ENCODE peak calls at places on chromosomes 5 and 9, in four cellular contexts. S is Panc1, C is HepG2, M is HCT116. Q is an unnamed sample.

GRCh38 chr9:36572515-36573418 is at the start of gene MELK:
- DNase-seq in S (no peak), C (peak; percentile 71), M (peak; percentile 48), Q (peak; percentile 93)

GRCh38 chr5:83368317-83368716 is 103.2 kb upstream of the VCAN start:
- DNase-seq in S (no peak), C (no peak), M (peak; percentile 26), Q (no peak)

GRCh38 chr5:53031695-53032096 is 42.5 kb downstream of the ITGA2 start:
- DNase-seq in S (no peak), C (peak; percentile 89), M (peak; percentile 27), Q (no peak)

GRCh38 chr5:74866653-74867162 is 521 bp upstream of the FAM169A start:
- DNase-seq in S (no peak), C (peak; percentile 89), M (no peak), Q (no peak)

GRCh38 chr5:177479774-177480173 is 6.3 kb upstream of the DBN1 start:
- DNase-seq in S (no peak), C (no peak), M (no peak), Q (no peak)

GRCh38 chr5:74765929-74766328 is 988 bp downstream of the GFM2 start:
- DNase-seq in S (no peak), C (no peak), M (no peak), Q (no peak)

GRCh38 chr9:89815903-89816573 is 211.2 kb downstream of the GADD45G start:
- DNase-seq in S (no peak), C (no peak), M (no peak), Q (no peak)

GRCh38 chr5:150277043-150277442 is 12.5 kb downstream of the CAMK2A start:
- DNase-seq in S (no peak), C (no peak), M (no peak), Q (no peak)

GRCh38 chr9:16202913-16203734 is 650.3 kb downstream of the CCDC171 start:
- DNase-seq in S (no peak), C (no peak), M (no peak), Q (no peak)

GRCh38 chr9:18459958-18460584 is 13.9 kb upstream of the ADAMTSL1 start:
- DNase-seq in S (no peak), C (no peak), M (no peak), Q (no peak)

GRCh38 chr9:96450613-96451544 is 910 bp downstream of the HABP4 start:
- DNase-seq in S (no peak), C (peak; percentile 25), M (no peak), Q (no peak)

GRCh38 chr9:91948423-91949292 is 1.4 kb downstream of the ROR2 start:
- DNase-seq in S (no peak), C (no peak), M (peak; percentile 65), Q (peak; percentile 84)

GRCh38 chr5:80124519-80124918 is 89.4 kb downstream of the THBS4 start:
- DNase-seq in S (no peak), C (no peak), M (no peak), Q (no peak)

GRCh38 chr5:164090358-164090757 is 584.9 kb downstream of the MAT2B start:
- DNase-seq in S (no peak), C (no peak), M (no peak), Q (no peak)

GRCh38 chr5:31983851-31984250 is 190.3 kb downstream of the GOLPH3 start:
- DNase-seq in S (no peak), C (no peak), M (no peak), Q (no peak)

GRCh38 chr5:139501376-139501775 is 18.8 kb upstream of the STING1 start:
- DNase-seq in S (no peak), C (no peak), M (no peak), Q (no peak)

GRCh38 chr9:76764138-76764537 is at the start of gene PCA3:
- DNase-seq in S (no peak), C (no peak), M (no peak), Q (no peak)

GRCh38 chr9:132743886-132744544 is 73.8 kb downstream of the GTF3C4 start:
- DNase-seq in S (no peak), C (no peak), M (no peak), Q (no peak)

GRCh38 chr5:54401515-54401914 is 54.0 kb upstream of the HSPB3 start:
- DNase-seq in S (no peak), C (no peak), M (no peak), Q (no peak)
- TF ChIP-seq TCF7L2 in S (no peak), C (no peak), M (no peak), Q (no peak)

DNA sequence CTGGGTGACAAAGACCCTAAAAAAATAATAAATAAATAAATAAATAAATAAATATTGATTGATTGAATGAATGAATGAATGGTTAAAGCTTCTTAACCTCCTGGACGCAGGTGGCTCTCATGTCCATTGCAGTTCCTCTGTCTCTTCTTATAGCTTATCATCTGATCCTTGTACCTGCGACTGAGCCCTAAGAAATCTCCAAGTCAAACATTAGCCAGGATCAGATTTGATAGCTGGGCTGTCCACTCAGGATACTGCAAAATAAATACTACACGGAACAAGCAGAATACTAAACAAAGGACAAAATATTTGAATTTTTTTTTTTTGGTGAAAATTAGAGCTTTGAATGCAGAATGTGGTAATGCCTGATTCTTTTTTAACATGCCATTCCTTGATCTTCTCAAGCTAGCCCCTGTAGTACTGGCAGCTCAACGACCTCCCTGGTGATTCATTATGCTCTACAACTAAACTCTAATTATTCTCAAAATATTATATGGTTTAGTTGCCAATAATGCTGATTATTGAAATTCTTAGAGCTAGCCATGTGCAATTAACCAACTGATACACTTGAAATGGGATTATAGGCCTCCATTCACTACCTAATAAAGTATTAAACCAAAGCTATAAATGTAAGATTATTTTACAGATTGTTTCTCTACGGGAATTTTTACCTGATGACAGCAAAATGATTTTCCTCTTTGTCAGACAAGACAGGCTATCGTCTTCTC is 9.9 kb upstream of the TMEM245 start:
- DNase-seq in S (no peak), C (peak; percentile 28), M (no peak), Q (no peak)
- TF ChIP-seq TCF7L2 in S (no peak), C (no peak), M (no peak), Q (no peak)

GRCh38 chr5:17218353-17219005 is 1.0 kb downstream of the BASP1 start:
- DNase-seq in S (no peak), C (no peak), M (no peak), Q (no peak)

GRCh38 chr5:17217421-17218352 is at the start of gene BASP1:
- DNase-seq in S (no peak), C (no peak), M (no peak), Q (no peak)

GRCh38 chr5:17213938-17214337 is 3.5 kb upstream of the BASP1 start:
- DNase-seq in S (no peak), C (no peak), M (no peak), Q (no peak)

GRCh38 chr5:17216974-17217325 is 481 bp upstream of the BASP1 start:
- DNase-seq in S (no peak), C (no peak), M (no peak), Q (no peak)

DNA sequence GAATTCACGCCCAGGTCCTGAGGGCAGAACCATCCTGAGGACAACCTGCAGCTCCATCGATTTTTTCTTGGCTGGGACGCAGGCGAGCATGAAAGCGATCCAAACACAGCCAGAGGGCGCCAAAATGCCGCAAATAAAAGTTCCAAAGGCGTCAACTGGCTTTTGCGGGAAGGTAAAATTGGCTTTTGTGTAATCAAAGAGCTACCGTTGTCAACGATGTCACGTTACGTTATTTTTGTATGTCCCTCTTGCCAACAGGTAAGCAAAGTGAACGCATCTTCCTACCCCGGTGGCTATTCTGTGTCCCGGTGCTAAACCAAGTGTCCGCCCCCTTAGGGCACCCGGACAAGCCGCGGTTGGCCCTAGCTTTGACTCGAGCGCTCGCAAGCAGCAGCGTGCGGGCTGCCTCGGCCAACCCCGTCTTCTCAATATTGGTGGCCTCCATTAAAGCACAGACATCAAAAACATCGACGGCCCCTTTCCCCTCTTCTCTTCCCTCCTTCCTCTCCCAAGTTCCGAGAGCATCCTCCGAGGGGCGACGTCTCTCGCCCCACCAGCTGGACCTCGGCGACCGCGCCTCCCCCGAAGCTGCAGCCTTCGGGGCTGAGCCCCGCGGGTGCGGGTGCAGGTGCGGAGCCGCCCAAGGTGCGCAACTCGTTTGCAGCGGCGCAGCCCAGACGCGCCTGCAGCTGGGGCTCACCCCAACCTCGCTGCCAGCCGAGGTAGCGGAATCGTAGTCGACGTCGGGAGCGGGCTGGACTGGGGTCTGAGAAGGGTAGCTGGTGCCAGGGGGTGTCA is 1.1 kb upstream of the BASP1 start:
- DNase-seq in S (peak; percentile 93), C (peak; percentile 42), M (peak; percentile 34), Q (peak; percentile 21)
- TF ChIP-seq TCF7L2 in S (peak; percentile 86), C (no peak), M (no peak), Q (no peak)

GRCh38 chr9:81076131-81076530 is 613.2 kb downstream of the TLE1 start:
- DNase-seq in S (no peak), C (no peak), M (no peak), Q (no peak)
- TF ChIP-seq TCF7L2 in S (no peak), C (no peak), M (no peak), Q (no peak)